ENCODE peak calls at places on chromosomes 12 and 14, in five cellular contexts. M, Z, R, O and J are unnamed samples.
A peak's percentile ranks its signal among the peaks of the same experiment; 100 is the strongest.

GRCh38 chr14:99581371-99581770 is 22.6 kb downstream of the CCDC85C start:
- DNase-seq in M (no peak), O (no peak), R (no peak), Z (no peak), J (no peak)

GRCh38 chr14:101849125-101849524 is 87.6 kb downstream of the PPP2R5C start:
- DNase-seq in R (no peak), Z (no peak), O (no peak), M (no peak), J (no peak)

GRCh38 chr14:78530078-78530477 is 359.9 kb downstream of the NRXN3 start:
- DNase-seq in R (no peak), M (no peak), Z (no peak), O (no peak), J (no peak)

GRCh38 chr12:67482751-67483661 is 165.5 kb upstream of the DYRK2 start:
- DNase-seq in M (peak; percentile 38), R (peak; percentile 91), O (peak; percentile 71), Z (peak; percentile 75), J (peak; percentile 32)

GRCh38 chr12:13100610-13100881 is 2.9 kb downstream of the GSG1 start:
- DNase-seq in R (no peak), M (no peak), O (no peak), Z (no peak), J (no peak)

GRCh38 chr14:40318211-40318719 is 886.0 kb upstream of the FBXO33 start:
- DNase-seq in Z (no peak), O (no peak), R (no peak), M (no peak), J (no peak)

GRCh38 chr14:100504372-100505078 is 82.7 kb downstream of the BEGAIN start:
- DNase-seq in R (no peak), Z (no peak), M (no peak), O (no peak), J (no peak)

GRCh38 chr12:42421844-42422779 is 96.1 kb downstream of the PPHLN1 start:
- DNase-seq in M (no peak), R (no peak), O (no peak), Z (no peak), J (no peak)

GRCh38 chr12:4046150-4046845 is 173.1 kb upstream of the PARP11 start:
- DNase-seq in Z (no peak), O (no peak), M (no peak), R (no peak), J (no peak)

GRCh38 chr12:85445060-85445938 is 165.3 kb downstream of the ALX1 start:
- DNase-seq in Z (no peak), O (no peak), M (no peak), R (no peak), J (no peak)

GRCh38 chr12:79083181-79083580 is 218.6 kb downstream of the SYT1 start:
- DNase-seq in O (no peak), R (no peak), M (no peak), Z (no peak), J (no peak)

GRCh38 chr12:52239767-52240166 is 6.7 kb downstream of the KRT7 start:
- DNase-seq in Z (no peak), O (no peak), M (no peak), R (no peak), J (no peak)
- H3K27ac ChIP-seq in Z (no peak overlapping the region), O (no peak overlapping the region), M (no peak overlapping the region), R (no peak overlapping the region), J (no peak overlapping the region)

GRCh38 chr12:76878045-76878898 is 547 bp downstream of the CSRP2 start:
- DNase-seq in R (no peak), M (no peak), O (no peak), Z (no peak), J (peak; percentile 23)
- TF ChIP-seq CTCF in R (no peak), M (no peak), O (no peak), Z (no peak), J (no peak)

GRCh38 chr12:6216581-6216980 is 16.4 kb downstream of the CD9 start:
- DNase-seq in Z (no peak), O (no peak), M (no peak), R (no peak), J (no peak)

GRCh38 chr12:6222009-6222702 is 22.0 kb downstream of the CD9 start:
- DNase-seq in O (peak; percentile 70), R (no peak), M (no peak), Z (no peak), J (peak; percentile 29)

GRCh38 chr12:6221146-6221545 is 20.9 kb downstream of the CD9 start:
- DNase-seq in R (no peak), Z (no peak), M (no peak), O (no peak), J (no peak)

GRCh38 chr12:6218526-6218925 is 18.3 kb downstream of the CD9 start:
- DNase-seq in O (no peak), M (no peak), Z (no peak), R (no peak), J (no peak)

DNA sequence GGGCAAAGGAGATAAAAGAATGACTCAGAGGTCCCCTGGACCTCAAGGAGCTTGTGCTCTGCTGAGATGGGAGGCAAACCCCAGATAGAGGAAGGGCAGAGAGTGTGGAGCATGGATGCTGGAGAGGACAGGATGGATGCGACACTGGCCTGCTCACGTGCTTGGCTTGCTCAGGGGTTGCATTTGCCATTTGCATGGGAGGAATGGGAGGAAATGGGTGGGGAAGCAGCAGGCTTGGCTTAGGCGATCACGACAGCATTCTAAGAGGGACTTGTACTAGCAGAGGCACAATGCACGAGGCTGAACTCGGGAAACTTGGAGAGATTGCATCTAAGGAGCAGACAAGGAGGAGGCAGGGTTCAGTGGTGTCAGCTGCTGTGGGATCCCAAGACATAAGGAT is 19.8 kb downstream of the CD9 start:
- DNase-seq in R (no peak), O (no peak), M (no peak), Z (no peak), J (no peak)
- H3K27ac ChIP-seq in R (no peak overlapping the region), O (peak overlapping the region; percentile 99), M (peak overlapping the region; percentile 81), Z (peak overlapping the region; percentile 92), J (no peak overlapping the region)

GRCh38 chr14:36580856-36581831 is 1.3 kb downstream of the NKX2-8 start:
- DNase-seq in Z (no peak), O (no peak), M (no peak), R (no peak), J (peak; percentile 76)
- TF ChIP-seq CTCF in Z (no peak), O (no peak), M (no peak), R (no peak), J (no peak)

GRCh38 chr12:2783936-2784600 is 10.7 kb upstream of the FKBP4 start:
- DNase-seq in R (peak; percentile 86), O (peak; percentile 70), Z (peak; percentile 44), M (peak; percentile 79), J (peak; percentile 75)

GRCh38 chr12:2779281-2779680 is 15.5 kb upstream of the FKBP4 start:
- DNase-seq in M (no peak), R (no peak), Z (no peak), O (no peak), J (no peak)

GRCh38 chr12:2785017-2785416 is 9.8 kb upstream of the FKBP4 start:
- DNase-seq in O (no peak), Z (no peak), M (no peak), R (no peak), J (no peak)
- H3K27ac ChIP-seq in O (peak overlapping the region; percentile 18), Z (no peak overlapping the region), M (no peak overlapping the region), R (no peak overlapping the region), J (no peak overlapping the region)

GRCh38 chr14:23442721-23443356 is 7.4 kb upstream of the MYH7 start:
- DNase-seq in M (no peak), O (no peak), Z (no peak), R (no peak), J (no peak)

GRCh38 chr14:23444314-23444713 is 8.9 kb upstream of the MYH7 start:
- DNase-seq in Z (no peak), O (no peak), M (no peak), R (no peak), J (no peak)

GRCh38 chr14:23441076-23441475 is 5.6 kb upstream of the MYH7 start:
- DNase-seq in M (no peak), R (no peak), O (no peak), Z (no peak), J (no peak)

GRCh38 chr14:23443881-23444280 is 8.4 kb upstream of the MYH7 start:
- DNase-seq in R (no peak), Z (no peak), O (no peak), M (no peak), J (no peak)

DNA sequence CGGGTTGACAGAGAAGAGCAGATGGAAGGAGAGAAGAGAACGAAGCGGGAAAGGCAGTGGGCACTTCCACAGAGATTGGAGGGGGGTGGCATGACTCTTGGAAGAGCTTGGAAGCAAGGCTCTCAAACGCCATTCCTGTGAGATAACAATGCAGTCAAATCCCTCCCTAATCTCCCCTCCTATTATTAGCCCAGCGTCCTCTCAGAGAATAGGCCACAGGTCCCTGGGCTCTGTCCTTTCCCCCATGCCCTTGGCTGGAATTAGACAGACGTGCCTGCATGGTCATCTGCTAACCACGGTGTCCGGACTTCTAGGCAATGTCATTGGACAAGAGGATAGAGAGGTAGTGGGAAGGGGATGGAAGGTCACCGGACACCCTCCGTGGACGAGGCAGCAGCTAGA is 8.0 kb upstream of the MYH7 start:
- DNase-seq in Z (no peak), O (no peak), R (no peak), M (no peak), J (no peak)
- TF ChIP-seq CTCF in Z (no peak), O (no peak), R (no peak), M (no peak), J (no peak)